ENCODE peak calls at places on chromosomes 16 and 17, in eight cellular contexts. G is esophagus muscularis mucosa, V is esophagus squamous epithelium, W is lung, D is fibroblast of lung, B is psoas muscle, F is heart right ventricle, X is SJCRH30. J is an unnamed sample. For H3K36me3 and H3K9me3, the result is how much of the 10 kb centered on the place peaks cover.

GRCh38 chr16:27286446-27286845 is 17.9 kb upstream of the NSMCE1 start:
- DNase-seq in G (no peak), V (no peak), W (no peak), D (peak), B (no peak), F (peak), X (peak), J (no peak)

GRCh38 chr17:72826602-72827001 is 265.9 kb downstream of the SLC39A11 start:
- DNase-seq in G (no peak), V (no peak), W (no peak), D (peak), B (no peak), F (no peak), X (no peak), J (no peak)

GRCh38 chr17:44005865-44006580 is 1.6 kb downstream of the NAGS start:
- DNase-seq in G (no peak), V (no peak), W (no peak), D (no peak), B (peak), F (no peak), X (no peak), J (peak)

GRCh38 chr17:7313028-7313889 is 1.9 kb downstream of the GPS2 start:
- DNase-seq in G (no peak), V (no peak), W (no peak), D (no peak), B (no peak), F (no peak), X (no peak), J (no peak)

GRCh38 chr16:57187508-57187854 is 1.4 kb downstream of the RSPRY1 start:
- DNase-seq in G (no peak), V (no peak), W (no peak), D (no peak), B (no peak), F (no peak), X (peak), J (no peak)

GRCh38 chr16:50303605-50304466 is 37.5 kb downstream of the ADCY7 start:
- DNase-seq in G (no peak), V (no peak), W (peak), D (peak), B (peak), F (no peak), X (no peak), J (peak)

GRCh38 chr17:66711936-66712335 is 123.0 kb upstream of the CACNG5 start:
- DNase-seq in G (no peak), V (no peak), W (peak), D (no peak), B (no peak), F (no peak), X (no peak), J (no peak)

GRCh38 chr16:3129137-3130131 is 5.4 kb upstream of the ZNF213 start:
- DNase-seq in G (peak), V (peak), W (peak), D (peak), B (peak), F (peak), X (peak), J (peak)

GRCh38 chr17:9252525-9252924 is 231.2 kb downstream of the NTN1 start:
- DNase-seq in G (no peak), V (no peak), W (no peak), D (no peak), B (no peak), F (no peak), X (no peak), J (no peak)

GRCh38 chr17:5555254-5555653 is 29.1 kb downstream of the NLRP1 start:
- DNase-seq in G (peak), V (no peak), W (no peak), D (peak), B (no peak), F (no peak), X (no peak), J (no peak)

GRCh38 chr16:4846503-4846900 is 586 bp downstream of the GLYR1 start:
- DNase-seq in G (peak), V (no peak), W (peak), D (peak), B (peak), F (peak), X (peak), J (peak)

GRCh38 chr17:74599531-74599939 is 7.5 kb upstream of the CD300LD start:
- DNase-seq in G (no peak), V (no peak), W (no peak), D (no peak), B (no peak), F (no peak), X (no peak), J (peak)

GRCh38 chr17:20944014-20944905 is 98.6 kb downstream of the USP22 start:
- DNase-seq in G (no peak), V (no peak), W (peak), D (no peak), B (no peak), F (no peak), X (peak), J (no peak)

GRCh38 chr16:82788225-82788624 is 161.5 kb downstream of the CDH13 start:
- DNase-seq in G (no peak), V (no peak), W (no peak), D (no peak), B (no peak), F (no peak), X (no peak), J (no peak)

GRCh38 chr17:75672011-75672410 is 4.9 kb downstream of the SAP30BP start:
- DNase-seq in G (no peak), V (no peak), W (no peak), D (no peak), B (no peak), F (no peak), X (no peak), J (no peak)

DNA sequence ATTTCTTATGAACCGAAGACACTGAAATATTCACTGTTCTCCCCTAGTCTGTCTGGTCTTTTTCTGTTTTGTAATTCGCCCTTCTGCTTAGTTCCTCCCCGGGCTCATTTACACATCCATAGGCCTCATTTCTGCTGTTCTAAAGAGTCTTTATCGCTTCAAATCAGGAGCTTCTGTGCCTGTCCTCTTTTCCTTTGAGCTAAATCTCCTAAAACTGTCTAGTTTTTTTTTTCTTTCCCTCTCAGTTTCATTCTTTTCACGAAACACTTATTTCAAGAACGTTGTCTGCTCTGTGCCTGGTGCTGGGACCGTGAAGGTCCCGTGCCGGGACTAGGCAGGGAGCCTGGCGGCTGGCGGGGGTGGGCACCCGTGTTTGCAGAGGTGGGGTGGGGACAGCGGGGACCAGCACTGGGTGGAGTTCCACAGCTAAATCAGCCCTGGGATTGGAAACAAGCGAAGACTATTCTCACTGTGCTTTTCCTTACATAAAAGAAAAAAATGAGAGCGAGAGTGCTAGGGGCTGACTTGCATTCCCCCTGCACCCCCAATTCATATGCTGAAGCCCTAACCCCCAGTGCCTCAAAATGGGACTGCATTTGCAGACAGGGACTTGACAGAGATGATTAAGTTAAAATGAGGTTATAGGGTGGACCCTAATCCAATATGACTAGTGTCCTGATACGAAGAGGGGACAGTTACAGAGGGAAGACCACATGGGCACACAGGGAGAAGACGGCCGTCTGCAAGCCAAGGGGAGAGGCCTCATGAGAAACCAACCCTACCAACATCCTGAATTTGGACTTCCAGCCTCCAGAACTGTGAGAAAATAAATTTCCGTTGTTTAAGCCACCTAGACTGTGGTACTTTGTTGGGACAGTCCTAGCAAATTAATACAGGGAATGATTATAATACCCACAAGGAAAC is 1.4 kb upstream of the TMEM220 start:
- DNase-seq in G (no peak), V (no peak), W (no peak), D (no peak), B (no peak), F (no peak), X (no peak), J (no peak)
- H3K27ac ChIP-seq in G (peak), V (peak), W (no peak), D (no peak), B (no peak), F (no peak), X (no peak), J (peak)

DNA sequence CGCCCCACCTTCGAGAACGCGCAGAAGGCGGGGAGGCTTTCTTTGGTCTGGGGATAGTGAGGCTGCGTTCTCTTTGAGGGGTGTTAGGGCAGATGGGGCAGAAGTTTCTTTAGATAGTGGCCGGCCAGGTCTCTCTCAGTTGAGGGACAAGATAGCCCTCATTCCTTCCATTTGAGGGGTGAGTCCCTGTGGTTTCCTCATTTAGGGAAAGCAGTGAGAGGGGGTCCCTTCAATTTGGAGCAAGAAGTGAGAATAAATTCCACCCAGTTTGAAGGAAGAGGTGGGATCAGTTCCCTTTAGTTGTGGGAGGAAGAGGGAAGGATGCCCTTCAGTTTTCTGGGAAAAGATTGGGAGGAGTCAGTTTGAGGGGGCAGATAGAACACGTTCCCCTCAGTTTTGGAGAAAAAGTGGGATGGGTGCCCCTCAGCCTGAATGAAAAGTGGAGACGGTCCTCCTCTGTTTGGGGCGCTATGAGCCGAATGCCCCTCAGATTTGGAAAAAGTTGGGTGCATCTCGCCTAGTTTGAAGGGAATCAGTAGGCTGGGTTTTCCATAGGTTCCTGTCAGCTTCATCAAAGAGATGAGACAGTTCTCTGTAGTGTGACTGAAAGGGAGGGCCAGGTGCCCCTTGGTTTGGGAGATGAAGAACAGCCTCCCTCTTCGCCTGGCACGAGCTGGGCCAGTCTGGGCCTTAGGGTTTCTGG is 568 bp upstream of the FHOD1 start:
- DNase-seq in G (no peak), V (no peak), W (no peak), D (no peak), B (no peak), F (no peak), X (peak), J (no peak)
- H3K36me3 ChIP-seq in G (under half), V (under half), W (under half), D (under half), B (under half), F (under half), X (under half), J (under half)

DNA sequence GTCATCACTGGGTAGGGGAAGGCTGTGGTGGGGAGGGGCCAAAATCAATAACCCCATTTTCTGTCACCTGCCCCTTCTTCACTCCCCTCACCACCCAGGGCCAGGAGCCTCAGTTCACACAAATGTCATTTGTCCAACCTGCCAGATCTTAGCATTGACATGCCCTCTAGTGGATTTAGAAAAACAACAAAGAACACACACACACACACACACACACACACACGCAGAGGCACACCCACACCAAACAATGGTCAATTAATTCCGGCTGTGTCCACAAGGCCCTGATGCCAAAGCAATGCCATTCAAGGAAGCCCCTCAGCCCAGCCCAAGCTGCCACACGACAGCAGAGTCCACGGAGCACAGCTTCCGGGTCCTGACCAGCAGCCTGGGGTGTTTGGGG is 68.4 kb downstream of the NOG start:
- DNase-seq in G (no peak), V (no peak), W (no peak), D (no peak), B (no peak), F (no peak), X (no peak), J (no peak)
- H3K9me3 ChIP-seq in G (under half), V (under half), W (under half), D (under half), B (under half), F (under half), X (under half), J (under half)

DNA sequence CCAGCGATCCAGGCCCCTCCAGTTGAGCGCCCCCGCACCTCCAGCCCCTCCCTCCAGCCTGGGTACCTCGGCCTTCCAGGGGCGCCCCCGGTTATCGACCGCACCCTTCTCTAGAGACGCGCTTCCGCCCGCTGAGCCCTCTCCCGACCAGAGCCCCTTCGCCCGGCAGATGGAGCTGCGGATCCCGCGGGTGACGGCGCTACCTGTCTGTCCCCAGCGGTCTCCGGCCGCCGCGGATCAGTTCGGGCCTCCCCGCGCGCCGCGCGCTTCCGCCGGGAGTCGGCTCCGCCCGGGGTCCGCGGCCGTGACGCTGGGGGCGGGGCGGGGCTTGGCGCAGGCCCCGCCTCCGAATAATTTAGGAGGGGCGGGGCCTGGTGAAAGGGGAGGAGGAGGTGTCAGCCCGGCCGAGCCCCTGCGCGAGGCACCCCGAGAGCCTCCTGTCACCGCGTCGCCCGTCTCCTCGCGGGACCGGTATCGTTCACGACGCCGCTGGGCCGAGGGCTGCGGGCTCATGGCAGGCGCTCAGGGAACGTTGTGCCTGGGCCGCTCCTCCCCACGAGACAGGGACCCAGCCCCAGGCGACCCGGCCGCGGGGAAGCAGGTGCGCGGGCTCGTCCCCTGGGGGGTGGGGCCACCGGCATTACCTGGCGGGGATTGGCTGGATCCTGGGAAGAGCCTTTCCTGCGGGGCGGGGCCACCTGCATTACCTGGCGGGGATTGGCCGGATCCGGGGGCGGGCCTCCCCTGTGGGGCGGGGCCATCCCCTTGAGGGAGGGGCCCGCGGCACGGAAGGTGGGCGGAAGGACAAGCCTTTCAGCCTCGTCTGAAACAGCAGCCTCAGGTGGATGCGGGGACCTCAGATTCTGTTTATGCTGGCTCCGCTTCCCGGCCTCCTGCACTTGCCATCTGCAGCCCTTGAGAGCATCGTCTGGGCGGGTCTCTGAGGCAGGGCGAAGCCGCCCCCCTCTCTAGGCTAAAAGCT is at the start of gene SPATA2L:
- DNase-seq in G (peak), V (peak), W (peak), D (peak), B (peak), F (peak), X (peak), J (peak)
- H3K27ac ChIP-seq in G (peak), V (peak), W (peak), D (peak), B (peak), F (peak), X (no peak), J (peak)

GRCh38 chr17:42702446-42702845 is 20.1 kb downstream of the CNTNAP1 start:
- DNase-seq in G (no peak), V (no peak), W (no peak), D (no peak), B (no peak), F (no peak), X (no peak), J (no peak)

GRCh38 chr17:42700890-42701289 is 18.6 kb downstream of the CNTNAP1 start:
- DNase-seq in G (no peak), V (no peak), W (no peak), D (no peak), B (no peak), F (no peak), X (no peak), J (no peak)

GRCh38 chr17:42708588-42708987 is 26.3 kb downstream of the CNTNAP1 start:
- DNase-seq in G (no peak), V (no peak), W (no peak), D (no peak), B (no peak), F (no peak), X (no peak), J (no peak)

GRCh38 chr17:42706732-42707131 is 24.4 kb downstream of the CNTNAP1 start:
- DNase-seq in G (no peak), V (no peak), W (no peak), D (no peak), B (no peak), F (no peak), X (no peak), J (no peak)

DNA sequence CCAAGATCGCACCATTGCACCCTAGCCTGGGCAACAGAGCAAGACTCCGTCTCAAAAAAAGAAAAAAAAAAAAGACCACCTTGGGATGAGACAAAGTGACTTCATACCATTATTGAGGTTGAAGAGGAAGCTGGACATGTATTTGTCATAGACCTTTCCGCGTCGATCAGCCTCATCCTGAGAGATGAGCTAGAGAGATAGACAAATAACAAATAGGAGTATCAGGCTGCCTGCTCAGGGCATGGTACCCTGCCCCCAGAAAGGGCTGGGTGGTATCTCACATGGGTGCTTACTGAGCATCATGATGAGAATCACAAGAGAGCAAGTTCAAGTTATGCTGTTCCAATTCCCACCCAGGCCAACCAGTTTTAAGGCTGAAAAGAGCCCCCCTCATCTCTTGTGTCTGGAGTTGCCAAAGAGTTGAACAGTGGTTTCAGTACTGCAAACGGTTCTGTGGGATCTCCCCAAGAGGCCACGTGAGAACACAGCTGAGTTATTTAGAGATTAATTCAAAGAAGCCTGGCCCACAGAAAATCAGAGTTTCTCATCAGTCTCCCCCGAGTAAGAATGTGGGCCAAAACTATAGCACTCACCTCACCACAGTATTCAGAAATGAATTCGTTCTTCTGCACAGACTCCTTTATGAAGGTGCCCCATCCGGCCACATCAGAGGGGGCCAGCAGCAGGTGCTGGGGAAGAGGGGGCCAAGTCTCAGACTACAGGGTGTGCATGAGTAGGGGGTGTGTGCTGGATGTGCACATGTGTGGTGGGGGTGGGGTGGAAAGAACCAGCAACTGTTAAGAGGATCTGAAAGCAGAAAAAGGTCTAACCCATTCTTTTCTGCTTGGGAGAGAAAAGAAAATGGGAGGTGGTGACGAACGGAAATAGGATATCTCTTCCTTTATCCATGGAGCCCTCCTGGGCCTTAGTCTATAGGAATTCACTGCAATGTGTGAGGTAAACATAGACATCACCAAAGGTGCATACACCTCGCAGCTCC is 22.5 kb downstream of the CNTNAP1 start:
- DNase-seq in G (no peak), V (no peak), W (no peak), D (no peak), B (no peak), F (no peak), X (no peak), J (peak)
- H3K36me3 ChIP-seq in G (half or more), V (half or more), W (under half), D (under half), B (half or more), F (under half), X (under half), J (half or more)

GRCh38 chr16:62907562-62907961 is 871.3 kb upstream of the CDH8 start:
- DNase-seq in G (no peak), V (no peak), W (no peak), D (no peak), B (no peak), F (no peak), X (no peak), J (no peak)

GRCh38 chr16:62913924-62914323 is 877.7 kb upstream of the CDH8 start:
- DNase-seq in G (no peak), V (no peak), W (no peak), D (no peak), B (no peak), F (no peak), X (no peak), J (no peak)

GRCh38 chr16:62903961-62904502 is 867.8 kb upstream of the CDH8 start:
- DNase-seq in G (no peak), V (no peak), W (no peak), D (no peak), B (no peak), F (no peak), X (no peak), J (no peak)

GRCh38 chr16:62913333-62913732 is 877.1 kb upstream of the CDH8 start:
- DNase-seq in G (no peak), V (no peak), W (no peak), D (no peak), B (no peak), F (no peak), X (no peak), J (no peak)

DNA sequence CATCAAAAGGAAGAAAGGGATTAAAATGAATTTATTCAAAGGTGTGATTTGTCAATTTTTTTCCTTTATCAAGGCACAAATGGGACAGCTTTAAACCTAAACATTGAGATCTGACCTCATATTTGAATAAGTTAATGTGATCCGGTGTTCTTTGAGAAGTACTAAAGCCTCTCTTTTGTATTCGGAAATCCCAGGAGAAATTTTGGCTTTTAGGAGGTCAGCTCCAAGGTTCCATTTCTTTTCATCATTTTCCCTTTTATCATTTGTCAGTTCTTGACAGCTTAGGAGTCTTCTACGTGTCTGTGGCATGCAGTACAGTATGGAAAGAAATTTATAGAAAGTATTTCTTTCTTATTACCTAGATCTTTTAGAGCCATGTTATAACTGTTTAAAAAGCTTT is 873.4 kb upstream of the CDH8 start:
- DNase-seq in G (no peak), V (no peak), W (no peak), D (no peak), B (no peak), F (no peak), X (no peak), J (no peak)
- H3K9me3 ChIP-seq in G (under half), V (under half), W (under half), D (under half), B (under half), F (under half), X (under half), J (under half)